ENCODE peak calls at places on chromosomes 3 and 15, in six cellular contexts. One of them, this sample, is unnamed.

GRCh38 chr3:138675393-138675792 is 66.8 kb downstream of the FAIM start:
- DNase-seq in NCI-H774: no peak
- DNase-seq in HTR-8/SVneo: no peak
- DNase-seq in KG1: no peak
- DNase-seq in mucosa of descending colon: no peak
- DNase-seq in stimulated activated CD8-positive, alpha-beta memory T cell treated with anti-CD3 and anti-CD28 coated beads, Interleukin-7, amount 100 ng/mL, for 1 hour: no peak
- DNase-seq in this sample: no peak

GRCh38 chr15:55288006-55288717 is 1.5 kb downstream of the RAB27A start:
- DNase-seq in NCI-H774: no peak
- DNase-seq in HTR-8/SVneo: no peak
- DNase-seq in KG1: no peak
- DNase-seq in mucosa of descending colon: no peak
- DNase-seq in stimulated activated CD8-positive, alpha-beta memory T cell treated with anti-CD3 and anti-CD28 coated beads, Interleukin-7, amount 100 ng/mL, for 1 hour: no peak
- DNase-seq in this sample: no peak

GRCh38 chr3:126473292-126474168 is 2.2 kb downstream of the ZXDC start:
- DNase-seq in NCI-H774: no peak
- DNase-seq in HTR-8/SVneo: no peak
- DNase-seq in KG1: no peak
- DNase-seq in mucosa of descending colon: no peak
- DNase-seq in stimulated activated CD8-positive, alpha-beta memory T cell treated with anti-CD3 and anti-CD28 coated beads, Interleukin-7, amount 100 ng/mL, for 1 hour: no peak
- DNase-seq in this sample: no peak

GRCh38 chr3:64267774-64268604 is 42.7 kb upstream of the PRICKLE2 start:
- DNase-seq in NCI-H774: no peak
- DNase-seq in HTR-8/SVneo: no peak
- DNase-seq in KG1: no peak
- DNase-seq in mucosa of descending colon: peak
- DNase-seq in stimulated activated CD8-positive, alpha-beta memory T cell treated with anti-CD3 and anti-CD28 coated beads, Interleukin-7, amount 100 ng/mL, for 1 hour: no peak
- DNase-seq in this sample: no peak

GRCh38 chr3:151037746-151038145 is 47.7 kb upstream of the MED12L start:
- DNase-seq in NCI-H774: peak
- DNase-seq in HTR-8/SVneo: peak
- DNase-seq in KG1: no peak
- DNase-seq in mucosa of descending colon: peak
- DNase-seq in stimulated activated CD8-positive, alpha-beta memory T cell treated with anti-CD3 and anti-CD28 coated beads, Interleukin-7, amount 100 ng/mL, for 1 hour: no peak
- DNase-seq in this sample: peak

GRCh38 chr3:114011059-114011797 is 45.1 kb downstream of the CCDC191 start:
- DNase-seq in NCI-H774: no peak
- DNase-seq in HTR-8/SVneo: no peak
- DNase-seq in KG1: no peak
- DNase-seq in mucosa of descending colon: no peak
- DNase-seq in stimulated activated CD8-positive, alpha-beta memory T cell treated with anti-CD3 and anti-CD28 coated beads, Interleukin-7, amount 100 ng/mL, for 1 hour: no peak
- DNase-seq in this sample: no peak

GRCh38 chr3:20739814-20740213 is 553.8 kb upstream of the SGO1 start:
- DNase-seq in NCI-H774: peak
- DNase-seq in HTR-8/SVneo: no peak
- DNase-seq in KG1: no peak
- DNase-seq in mucosa of descending colon: no peak
- DNase-seq in stimulated activated CD8-positive, alpha-beta memory T cell treated with anti-CD3 and anti-CD28 coated beads, Interleukin-7, amount 100 ng/mL, for 1 hour: no peak
- DNase-seq in this sample: no peak

GRCh38 chr15:85667491-85668424 is 127.0 kb downstream of the KLHL25 start:
- DNase-seq in NCI-H774: peak
- DNase-seq in HTR-8/SVneo: peak
- DNase-seq in KG1: no peak
- DNase-seq in mucosa of descending colon: peak
- DNase-seq in stimulated activated CD8-positive, alpha-beta memory T cell treated with anti-CD3 and anti-CD28 coated beads, Interleukin-7, amount 100 ng/mL, for 1 hour: no peak
- DNase-seq in this sample: peak

GRCh38 chr3:46986782-46987484 is 7.5 kb downstream of the NBEAL2 start:
- DNase-seq in NCI-H774: no peak
- DNase-seq in HTR-8/SVneo: no peak
- DNase-seq in KG1: no peak
- DNase-seq in mucosa of descending colon: no peak
- DNase-seq in stimulated activated CD8-positive, alpha-beta memory T cell treated with anti-CD3 and anti-CD28 coated beads, Interleukin-7, amount 100 ng/mL, for 1 hour: no peak
- DNase-seq in this sample: no peak

GRCh38 chr3:124686028-124686670 is 44.1 kb upstream of the UMPS start:
- DNase-seq in NCI-H774: no peak
- DNase-seq in HTR-8/SVneo: no peak
- DNase-seq in KG1: no peak
- DNase-seq in mucosa of descending colon: no peak
- DNase-seq in stimulated activated CD8-positive, alpha-beta memory T cell treated with anti-CD3 and anti-CD28 coated beads, Interleukin-7, amount 100 ng/mL, for 1 hour: no peak
- DNase-seq in this sample: no peak

GRCh38 chr3:52317178-52317577 is 1.1 kb downstream of the DNAH1 start:
- DNase-seq in NCI-H774: no peak
- DNase-seq in HTR-8/SVneo: no peak
- DNase-seq in KG1: no peak
- DNase-seq in mucosa of descending colon: peak
- DNase-seq in stimulated activated CD8-positive, alpha-beta memory T cell treated with anti-CD3 and anti-CD28 coated beads, Interleukin-7, amount 100 ng/mL, for 1 hour: no peak
- DNase-seq in this sample: no peak

GRCh38 chr3:161409069-161409468 is 37.8 kb upstream of the SPTSSB start:
- DNase-seq in NCI-H774: no peak
- DNase-seq in HTR-8/SVneo: peak
- DNase-seq in KG1: peak
- DNase-seq in mucosa of descending colon: peak
- DNase-seq in stimulated activated CD8-positive, alpha-beta memory T cell treated with anti-CD3 and anti-CD28 coated beads, Interleukin-7, amount 100 ng/mL, for 1 hour: no peak
- DNase-seq in this sample: no peak

GRCh38 chr3:45020534-45020933 is 5.6 kb upstream of the CLEC3B start:
- DNase-seq in NCI-H774: no peak
- DNase-seq in HTR-8/SVneo: no peak
- DNase-seq in KG1: no peak
- DNase-seq in mucosa of descending colon: no peak
- DNase-seq in stimulated activated CD8-positive, alpha-beta memory T cell treated with anti-CD3 and anti-CD28 coated beads, Interleukin-7, amount 100 ng/mL, for 1 hour: no peak
- DNase-seq in this sample: no peak

GRCh38 chr15:79314186-79314585 is 3.3 kb downstream of the TMED3 start:
- DNase-seq in NCI-H774: no peak
- DNase-seq in HTR-8/SVneo: no peak
- DNase-seq in KG1: no peak
- DNase-seq in mucosa of descending colon: no peak
- DNase-seq in stimulated activated CD8-positive, alpha-beta memory T cell treated with anti-CD3 and anti-CD28 coated beads, Interleukin-7, amount 100 ng/mL, for 1 hour: no peak
- DNase-seq in this sample: no peak

GRCh38 chr3:193301441-193301840 is 60.4 kb downstream of the PLAAT1 start:
- DNase-seq in NCI-H774: no peak
- DNase-seq in HTR-8/SVneo: no peak
- DNase-seq in KG1: no peak
- DNase-seq in mucosa of descending colon: no peak
- DNase-seq in stimulated activated CD8-positive, alpha-beta memory T cell treated with anti-CD3 and anti-CD28 coated beads, Interleukin-7, amount 100 ng/mL, for 1 hour: no peak
- DNase-seq in this sample: no peak

GRCh38 chr15:72231847-72232461 is 964 bp upstream of the PKM start:
- DNase-seq in NCI-H774: peak
- DNase-seq in HTR-8/SVneo: peak
- DNase-seq in KG1: no peak
- DNase-seq in mucosa of descending colon: peak
- DNase-seq in stimulated activated CD8-positive, alpha-beta memory T cell treated with anti-CD3 and anti-CD28 coated beads, Interleukin-7, amount 100 ng/mL, for 1 hour: peak
- DNase-seq in this sample: peak

GRCh38 chr15:70018646-70019600 is 78.8 kb downstream of the TLE3 start:
- DNase-seq in NCI-H774: no peak
- DNase-seq in HTR-8/SVneo: no peak
- DNase-seq in KG1: no peak
- DNase-seq in mucosa of descending colon: no peak
- DNase-seq in stimulated activated CD8-positive, alpha-beta memory T cell treated with anti-CD3 and anti-CD28 coated beads, Interleukin-7, amount 100 ng/mL, for 1 hour: no peak
- DNase-seq in this sample: no peak

This sample was measured in amniotic stem cell.